ENCODE peak calls at places on chromosomes 2 and 18, in six cellular contexts. O is stimulated activated CD4-positive, alpha-beta T cell treated with anti-CD3 and anti-CD28 coated beads, Interleukin-12 subunit alpha, Interleukin-12 subunit beta, amount 100 ng/mL, for 4 hours; U is NCI-H1417; L is fibroblast of mammary gland; B is A172; I is HuH-7. Z is an unnamed sample.
A peak's percentile ranks its signal among the peaks of the same experiment; 100 is the strongest.

GRCh38 chr2:142954488-142954887 is 77.0 kb downstream of the KYNU start:
- DNase-seq in O (no peak), U (no peak), L (no peak), B (peak; percentile 70), I (no peak), Z (no peak)

GRCh38 chr2:174051741-174052638 is 86.8 kb upstream of the SP3 start:
- DNase-seq in O (no peak), U (no peak), L (peak; percentile 56), B (peak; percentile 65), I (peak; percentile 86), Z (peak; percentile 61)

GRCh38 chr2:229431331-229431954 is 160.4 kb upstream of the PID1 start:
- DNase-seq in O (no peak), U (peak; percentile 71), L (peak; percentile 82), B (peak; percentile 68), I (no peak), Z (peak; percentile 84)

GRCh38 chr2:182242561-182242960 is 184.3 kb downstream of the PDE1A start:
- DNase-seq in O (no peak), U (no peak), L (no peak), B (no peak), I (no peak), Z (no peak)

GRCh38 chr18:77100751-77101355 is 31.7 kb downstream of the MBP start:
- DNase-seq in O (no peak), U (no peak), L (peak; percentile 6), B (peak; percentile 18), I (no peak), Z (no peak)

GRCh38 chr2:235300368-235301201 is 193.3 kb upstream of the AGAP1 start:
- DNase-seq in O (no peak), U (no peak), L (peak; percentile 73), B (peak; percentile 35), I (no peak), Z (peak; percentile 79)

GRCh38 chr18:40415224-40415791 is 1539.7 kb upstream of the PIK3C3 start:
- DNase-seq in O (no peak), U (peak; percentile 15), L (no peak), B (no peak), I (no peak), Z (no peak)

GRCh38 chr18:13260927-13261471 is 42.4 kb downstream of the LDLRAD4 start:
- DNase-seq in O (no peak), U (no peak), L (no peak), B (no peak), I (no peak), Z (no peak)

GRCh38 chr2:218040883-218041282 is 28.2 kb upstream of the RUFY4 start:
- DNase-seq in O (no peak), U (no peak), L (no peak), B (no peak), I (no peak), Z (no peak)

GRCh38 chr2:127014224-127014623 is 92.7 kb downstream of the BIN1 start:
- DNase-seq in O (no peak), U (no peak), L (no peak), B (no peak), I (no peak), Z (no peak)

GRCh38 chr2:127610561-127610960 is 35.4 kb upstream of the GPR17 start:
- DNase-seq in O (no peak), U (no peak), L (no peak), B (no peak), I (no peak), Z (no peak)

GRCh38 chr2:217632036-217632435 is 370.8 kb downstream of the TNS1 start:
- DNase-seq in O (no peak), U (no peak), L (no peak), B (no peak), I (no peak), Z (no peak)

GRCh38 chr2:79935771-79936657 is 368.5 kb downstream of the LRRTM1 start:
- DNase-seq in O (no peak), U (peak; percentile 52), L (peak; percentile 70), B (peak; percentile 64), I (peak; percentile 25), Z (peak; percentile 46)

GRCh38 chr2:1603059-1603458 is 141.3 kb downstream of the PXDN start:
- DNase-seq in O (no peak), U (no peak), L (no peak), B (no peak), I (no peak), Z (no peak)

GRCh38 chr2:100859902-100860301 is 40.0 kb downstream of the NPAS2 start:
- DNase-seq in O (no peak), U (no peak), L (no peak), B (no peak), I (no peak), Z (no peak)

GRCh38 chr2:226180485-226180884 is 619.1 kb downstream of the IRS1 start:
- DNase-seq in O (no peak), U (no peak), L (no peak), B (no peak), I (no peak), Z (no peak)

GRCh38 chr18:57243624-57244179 is 96.8 kb downstream of the BOD1L2 start:
- DNase-seq in O (no peak), U (no peak), L (no peak), B (no peak), I (peak; percentile 33), Z (no peak)

GRCh38 chr18:363327-364115 is 95.7 kb upstream of the THOC1 start:
- DNase-seq in O (no peak), U (no peak), L (peak; percentile 94), B (no peak), I (no peak), Z (peak; percentile 90)

GRCh38 chr18:11154369-11154982 is 5.1 kb upstream of the PIEZO2 start:
- DNase-seq in O (no peak), U (peak; percentile 82), L (peak; percentile 67), B (peak; percentile 60), I (peak; percentile 89), Z (peak; percentile 68)

GRCh38 chr2:33620-34019 is 12.7 kb downstream of the FAM110C start:
- DNase-seq in O (no peak), U (no peak), L (no peak), B (no peak), I (no peak), Z (no peak)

GRCh38 chr2:189570565-189570964 is 10.0 kb downstream of the SLC40A1 start:
- DNase-seq in O (no peak), U (no peak), L (peak; percentile 69), B (peak; percentile 44), I (no peak), Z (peak; percentile 67)

GRCh38 chr2:2840681-2841300 is 509.7 kb upstream of the MYT1L start:
- DNase-seq in O (no peak), U (no peak), L (no peak), B (no peak), I (no peak), Z (no peak)

GRCh38 chr2:61538920-61539559 is 884 bp upstream of the XPO1 start:
- DNase-seq in O (peak; percentile 48), U (peak; percentile 91), L (peak; percentile 59), B (peak; percentile 43), I (peak; percentile 14), Z (peak; percentile 41)

GRCh38 chr2:46878886-46879285 is 36.7 kb downstream of the MCFD2 start:
- DNase-seq in O (no peak), U (no peak), L (peak; percentile 54), B (no peak), I (no peak), Z (peak; percentile 72)

GRCh38 chr18:65725421-65726050 is 25.3 kb upstream of the CDH7 start:
- DNase-seq in O (no peak), U (peak; percentile 92), L (no peak), B (peak; percentile 1), I (peak; percentile 10), Z (no peak)

GRCh38 chr2:45567974-45568789 is 42.9 kb downstream of the SRBD1 start:
- DNase-seq in O (no peak), U (no peak), L (peak; percentile 12), B (peak; percentile 79), I (peak; percentile 12), Z (peak; percentile 38)

GRCh38 chr2:36352711-36353110 is 2.9 kb upstream of the CRIM1 start:
- DNase-seq in O (no peak), U (no peak), L (peak; percentile 82), B (no peak), I (no peak), Z (peak; percentile 78)

GRCh38 chr18:25786778-25787177 is 303.6 kb downstream of the SS18 start:
- DNase-seq in O (no peak), U (no peak), L (peak; percentile 92), B (peak; percentile 9), I (no peak), Z (peak; percentile 80)

GRCh38 chr18:29076645-29077044 is 899.7 kb upstream of the CDH2 start:
- DNase-seq in O (no peak), U (no peak), L (no peak), B (no peak), I (no peak), Z (no peak)